ENCODE peak calls at places on chromosome 1, in five cellular contexts. One of them, this sample, is unnamed.

GRCh38 chr1:210588357-210588756 is 259.7 kb downstream of the HHAT start:
- DNase-seq in neuronal stem cell: no peak
- DNase-seq in IMR-90: no peak
- DNase-seq in H1: no peak
- DNase-seq in mesenchymal stem cell: no peak
- DNase-seq in this sample: no peak

GRCh38 chr1:147264158-147264768 is 21.8 kb downstream of the CHD1L start:
- DNase-seq in H1: no peak
- DNase-seq in IMR-90: peak
- DNase-seq in mesenchymal stem cell: peak
- DNase-seq in neuronal stem cell: no peak
- DNase-seq in this sample: no peak

GRCh38 chr1:234836786-234837185 is 226.8 kb upstream of the IRF2BP2 start:
- DNase-seq in mesenchymal stem cell: no peak
- DNase-seq in IMR-90: no peak
- DNase-seq in neuronal stem cell: no peak
- DNase-seq in H1: no peak
- DNase-seq in this sample: no peak

GRCh38 chr1:113307771-113308451 is 82.4 kb upstream of the MAGI3 start:
- DNase-seq in mesenchymal stem cell: peak
- DNase-seq in IMR-90: peak
- DNase-seq in neuronal stem cell: no peak
- DNase-seq in H1: no peak
- DNase-seq in this sample: no peak

GRCh38 chr1:37284053-37284452 is 190.3 kb upstream of the ZC3H12A start:
- DNase-seq in H1: no peak
- DNase-seq in IMR-90: no peak
- DNase-seq in neuronal stem cell: no peak
- DNase-seq in mesenchymal stem cell: no peak
- DNase-seq in this sample: no peak

GRCh38 chr1:16158993-16159831 is 3.3 kb upstream of the EPHA2 start:
- DNase-seq in IMR-90: no peak
- DNase-seq in mesenchymal stem cell: no peak
- DNase-seq in H1: no peak
- DNase-seq in neuronal stem cell: no peak
- DNase-seq in this sample: no peak

GRCh38 chr1:42999308-42999707 is 40.6 kb upstream of the SLC2A1 start:
- DNase-seq in mesenchymal stem cell: no peak
- DNase-seq in neuronal stem cell: no peak
- DNase-seq in IMR-90: peak
- DNase-seq in H1: no peak
- DNase-seq in this sample: no peak

GRCh38 chr1:37473431-37474050 is 839 bp upstream of the ZC3H12A start:
- DNase-seq in mesenchymal stem cell: peak
- DNase-seq in H1: no peak
- DNase-seq in IMR-90: no peak
- DNase-seq in neuronal stem cell: no peak
- DNase-seq in this sample: no peak

GRCh38 chr1:201344206-201345080 is 33.0 kb downstream of the TNNT2 start:
- DNase-seq in neuronal stem cell: no peak
- DNase-seq in mesenchymal stem cell: no peak
- DNase-seq in IMR-90: no peak
- DNase-seq in H1: no peak
- DNase-seq in this sample: no peak

GRCh38 chr1:8197493-8198282 is 120.2 kb upstream of the SLC45A1 start:
- DNase-seq in mesenchymal stem cell: peak
- DNase-seq in IMR-90: peak
- DNase-seq in neuronal stem cell: no peak
- DNase-seq in H1: no peak
- DNase-seq in this sample: no peak

GRCh38 chr1:6071219-6071618 is 25.5 kb downstream of the KCNAB2 start:
- DNase-seq in neuronal stem cell: no peak
- DNase-seq in IMR-90: no peak
- DNase-seq in mesenchymal stem cell: no peak
- DNase-seq in H1: no peak
- DNase-seq in this sample: no peak

GRCh38 chr1:48978413-48978812 is 201.7 kb upstream of the BEND5 start:
- DNase-seq in mesenchymal stem cell: no peak
- DNase-seq in IMR-90: no peak
- DNase-seq in H1: no peak
- DNase-seq in neuronal stem cell: no peak
- DNase-seq in this sample: no peak

GRCh38 chr1:221392453-221392852 is 349.4 kb downstream of the DUSP10 start:
- DNase-seq in mesenchymal stem cell: peak
- DNase-seq in H1: no peak
- DNase-seq in IMR-90: peak
- DNase-seq in neuronal stem cell: no peak
- DNase-seq in this sample: no peak

GRCh38 chr1:162081316-162081715 is 11.8 kb downstream of the NOS1AP start:
- DNase-seq in neuronal stem cell: no peak
- DNase-seq in mesenchymal stem cell: no peak
- DNase-seq in H1: no peak
- DNase-seq in IMR-90: no peak
- DNase-seq in this sample: no peak

GRCh38 chr1:20070357-20070756 is 363 bp downstream of the PLA2G5 start:
- DNase-seq in H1: no peak
- DNase-seq in mesenchymal stem cell: no peak
- DNase-seq in IMR-90: no peak
- DNase-seq in neuronal stem cell: no peak
- DNase-seq in this sample: no peak

GRCh38 chr1:10529772-10530171 is 55.0 kb downstream of the PEX14 start:
- DNase-seq in H1: no peak
- DNase-seq in mesenchymal stem cell: peak
- DNase-seq in neuronal stem cell: no peak
- DNase-seq in IMR-90: no peak
- DNase-seq in this sample: peak

GRCh38 chr1:40652452-40652851 is 13.0 kb downstream of the RIMS3 start:
- DNase-seq in IMR-90: no peak
- DNase-seq in neuronal stem cell: no peak
- DNase-seq in H1: no peak
- DNase-seq in mesenchymal stem cell: no peak
- DNase-seq in this sample: no peak

GRCh38 chr1:172628416-172628815 is 30.5 kb upstream of the FASLG start:
- DNase-seq in neuronal stem cell: no peak
- DNase-seq in H1: no peak
- DNase-seq in mesenchymal stem cell: peak
- DNase-seq in IMR-90: peak
- DNase-seq in this sample: no peak

GRCh38 chr1:172629170-172629569 is 29.7 kb upstream of the FASLG start:
- DNase-seq in mesenchymal stem cell: no peak
- DNase-seq in H1: no peak
- DNase-seq in IMR-90: no peak
- DNase-seq in neuronal stem cell: no peak
- DNase-seq in this sample: no peak

GRCh38 chr1:172630060-172630818 is 28.7 kb upstream of the FASLG start:
- DNase-seq in H1: no peak
- DNase-seq in neuronal stem cell: no peak
- DNase-seq in mesenchymal stem cell: no peak
- DNase-seq in IMR-90: peak
- DNase-seq in this sample: no peak

GRCh38 chr1:172630868-172631267 is 28.0 kb upstream of the FASLG start:
- DNase-seq in mesenchymal stem cell: no peak
- DNase-seq in neuronal stem cell: no peak
- DNase-seq in IMR-90: peak
- DNase-seq in H1: no peak
- DNase-seq in this sample: no peak

DNA sequence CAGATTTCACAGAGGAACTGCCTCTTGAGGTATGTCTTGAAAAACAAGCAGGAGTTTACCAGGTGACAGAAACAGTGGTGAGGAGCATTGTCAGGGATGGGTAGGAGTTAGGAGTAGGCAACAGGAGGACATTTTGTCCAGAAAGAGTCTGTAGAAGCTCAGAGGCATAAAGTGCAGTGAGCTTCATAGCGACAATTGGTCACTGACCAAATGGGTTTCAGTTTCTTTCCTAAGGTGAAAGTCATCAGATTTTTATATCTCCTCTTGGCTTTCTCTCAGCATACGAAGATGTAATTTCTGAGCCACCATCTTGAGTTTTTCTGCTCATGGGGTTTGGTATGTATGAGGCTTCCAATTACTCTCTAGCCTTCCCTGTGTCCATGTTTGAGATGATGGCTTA is 29.3 kb upstream of the FASLG start:
- DNase-seq in neuronal stem cell: no peak
- DNase-seq in mesenchymal stem cell: no peak
- DNase-seq in H1: no peak
- DNase-seq in IMR-90: no peak
- DNase-seq in this sample: no peak
- H2BK15ac ChIP-seq in neuronal stem cell: no peak
- H2BK15ac ChIP-seq in mesenchymal stem cell: no peak
- H2BK15ac ChIP-seq in H1: no peak
- H2BK15ac ChIP-seq in IMR-90: peak
- H2BK15ac ChIP-seq in this sample: no peak

GRCh38 chr1:26493267-26493666 is 21.0 kb downstream of the HMGN2 start:
- DNase-seq in H1: no peak
- DNase-seq in mesenchymal stem cell: no peak
- DNase-seq in neuronal stem cell: no peak
- DNase-seq in IMR-90: no peak
- DNase-seq in this sample: no peak

GRCh38 chr1:26493905-26494304 is 21.7 kb downstream of the HMGN2 start:
- DNase-seq in neuronal stem cell: no peak
- DNase-seq in IMR-90: no peak
- DNase-seq in H1: no peak
- DNase-seq in mesenchymal stem cell: no peak
- DNase-seq in this sample: no peak

GRCh38 chr1:26490155-26490554 is 17.9 kb downstream of the HMGN2 start:
- DNase-seq in neuronal stem cell: no peak
- DNase-seq in H1: no peak
- DNase-seq in IMR-90: no peak
- DNase-seq in mesenchymal stem cell: no peak
- DNase-seq in this sample: no peak
- H4K91ac ChIP-seq in neuronal stem cell: no peak
- H4K91ac ChIP-seq in H1: no peak
- H4K91ac ChIP-seq in IMR-90: no peak
- H4K91ac ChIP-seq in mesenchymal stem cell: no peak
- H4K91ac ChIP-seq in this sample: no peak

GRCh38 chr1:60886793-60887331 is 195.5 kb upstream of the NFIA start:
- DNase-seq in IMR-90: no peak
- DNase-seq in mesenchymal stem cell: no peak
- DNase-seq in neuronal stem cell: no peak
- DNase-seq in H1: peak
- DNase-seq in this sample: peak

GRCh38 chr1:60891315-60891714 is 191.0 kb upstream of the NFIA start:
- DNase-seq in IMR-90: no peak
- DNase-seq in neuronal stem cell: no peak
- DNase-seq in mesenchymal stem cell: no peak
- DNase-seq in H1: no peak
- DNase-seq in this sample: no peak

GRCh38 chr1:60893111-60893510 is 189.2 kb upstream of the NFIA start:
- DNase-seq in mesenchymal stem cell: no peak
- DNase-seq in IMR-90: no peak
- DNase-seq in H1: no peak
- DNase-seq in neuronal stem cell: no peak
- DNase-seq in this sample: no peak

GRCh38 chr1:60894121-60894520 is 188.2 kb upstream of the NFIA start:
- DNase-seq in H1: no peak
- DNase-seq in mesenchymal stem cell: no peak
- DNase-seq in IMR-90: no peak
- DNase-seq in neuronal stem cell: peak
- DNase-seq in this sample: no peak

GRCh38 chr1:60890664-60891063 is 191.7 kb upstream of the NFIA start:
- DNase-seq in H1: no peak
- DNase-seq in IMR-90: no peak
- DNase-seq in neuronal stem cell: no peak
- DNase-seq in mesenchymal stem cell: no peak
- DNase-seq in this sample: no peak
- H2BK15ac ChIP-seq in H1: no peak
- H2BK15ac ChIP-seq in IMR-90: no peak
- H2BK15ac ChIP-seq in neuronal stem cell: no peak
- H2BK15ac ChIP-seq in mesenchymal stem cell: no peak
- H2BK15ac ChIP-seq in this sample: no peak

GRCh38 chr1:115837386-115837761 is 3.6 kb downstream of the NHLH2 start:
- DNase-seq in neuronal stem cell: no peak
- DNase-seq in H1: no peak
- DNase-seq in IMR-90: no peak
- DNase-seq in mesenchymal stem cell: no peak
- DNase-seq in this sample: no peak

GRCh38 chr1:115838426-115838804 is 2.5 kb downstream of the NHLH2 start:
- DNase-seq in H1: no peak
- DNase-seq in mesenchymal stem cell: no peak
- DNase-seq in IMR-90: no peak
- DNase-seq in neuronal stem cell: no peak
- DNase-seq in this sample: peak

GRCh38 chr1:115838805-115839705 is 1.9 kb downstream of the NHLH2 start:
- DNase-seq in mesenchymal stem cell: peak
- DNase-seq in neuronal stem cell: no peak
- DNase-seq in IMR-90: no peak
- DNase-seq in H1: no peak
- DNase-seq in this sample: peak

GRCh38 chr1:115839706-115840095 is 1.2 kb downstream of the NHLH2 start:
- DNase-seq in H1: no peak
- DNase-seq in IMR-90: no peak
- DNase-seq in mesenchymal stem cell: peak
- DNase-seq in neuronal stem cell: no peak
- DNase-seq in this sample: no peak

GRCh38 chr1:115837762-115838421 is 3.0 kb downstream of the NHLH2 start:
- DNase-seq in H1: no peak
- DNase-seq in mesenchymal stem cell: no peak
- DNase-seq in neuronal stem cell: no peak
- DNase-seq in IMR-90: no peak
- DNase-seq in this sample: peak
- H4K91ac ChIP-seq in H1: peak
- H4K91ac ChIP-seq in mesenchymal stem cell: no peak
- H4K91ac ChIP-seq in neuronal stem cell: no peak
- H4K91ac ChIP-seq in IMR-90: no peak
- H4K91ac ChIP-seq in this sample: no peak

DNA sequence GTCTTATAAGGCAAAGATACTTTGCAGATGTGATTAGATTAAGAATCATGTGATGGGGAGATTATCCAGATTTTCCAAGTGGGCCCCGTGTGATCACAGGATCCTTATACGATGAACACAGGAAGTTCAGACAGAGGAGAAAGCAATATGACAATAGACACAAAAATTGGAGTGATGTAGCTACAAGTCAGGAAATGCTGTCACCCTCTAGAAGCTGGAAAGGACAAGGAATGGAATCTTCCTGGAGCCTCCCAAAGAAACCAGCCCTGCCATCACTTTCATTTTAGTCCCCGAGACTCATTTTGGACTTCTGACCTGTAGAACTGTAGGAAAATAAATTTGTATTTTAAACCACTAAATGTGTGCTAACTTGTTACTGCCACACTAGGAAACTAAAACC is 61.9 kb upstream of the C1orf21 start:
- DNase-seq in H1: no peak
- DNase-seq in IMR-90: no peak
- DNase-seq in neuronal stem cell: no peak
- DNase-seq in mesenchymal stem cell: no peak
- DNase-seq in this sample: no peak
- H2BK15ac ChIP-seq in H1: no peak
- H2BK15ac ChIP-seq in IMR-90: no peak
- H2BK15ac ChIP-seq in neuronal stem cell: no peak
- H2BK15ac ChIP-seq in mesenchymal stem cell: no peak
- H2BK15ac ChIP-seq in this sample: no peak